ENCODE peak calls at places on chromosomes 16 and 17, in eight cellular contexts. E, N, S, D, Z, L, V and P are unnamed samples.

GRCh38 chr17:63714550-63715277 is 14.8 kb upstream of the LIMD2 start:
- DNase-seq in N (no peak), E (no peak), Z (no peak), L (no peak), D (no peak), S (peak; percentile 62), V (no peak), P (no peak)

GRCh38 chr17:2146132-2146871 is 91.4 kb downstream of the HIC1 start:
- DNase-seq in V (no peak), L (no peak), E (peak; percentile 68), S (no peak), Z (no peak), N (no peak), D (no peak), P (no peak)

GRCh38 chr17:41345992-41346391 is 4.6 kb downstream of the KRT33A start:
- DNase-seq in L (no peak), S (no peak), Z (no peak), E (no peak), D (no peak), N (no peak), V (no peak), P (no peak)

GRCh38 chr17:68346448-68346847 is 55.2 kb downstream of the ARSG start:
- DNase-seq in V (peak; percentile 82), N (peak; percentile 28), L (no peak), S (no peak), D (no peak), Z (no peak), E (no peak), P (peak; percentile 50)

GRCh38 chr16:85004587-85005205 is 6.6 kb downstream of the ZDHHC7 start:
- DNase-seq in L (no peak), S (peak; percentile 92), E (no peak), V (no peak), Z (peak; percentile 93), N (no peak), D (no peak), P (no peak)

GRCh38 chr17:42028791-42029127 is 8.9 kb downstream of the NKIRAS2 start:
- DNase-seq in E (no peak), D (no peak), S (no peak), L (no peak), N (no peak), V (no peak), Z (no peak), P (no peak)

GRCh38 chr17:694239-694638 is 20.4 kb downstream of the VPS53 start:
- DNase-seq in L (no peak), Z (peak; percentile 98), V (peak; percentile 30), E (no peak), D (no peak), N (no peak), S (peak; percentile 97), P (no peak)

GRCh38 chr16:70551788-70552187 is 28.2 kb downstream of the SF3B3 start:
- DNase-seq in D (no peak), E (no peak), V (no peak), Z (no peak), L (no peak), S (no peak), N (no peak), P (no peak)

GRCh38 chr17:69761767-69762321 is 313.2 kb upstream of the KCNJ16 start:
- DNase-seq in V (no peak), Z (peak; percentile 85), D (no peak), L (no peak), N (no peak), E (no peak), S (peak; percentile 97), P (no peak)

GRCh38 chr16:68453816-68454215 is 5.5 kb upstream of the SMPD3 start:
- DNase-seq in L (no peak), S (no peak), Z (no peak), E (peak; percentile 50), N (no peak), V (no peak), D (no peak), P (no peak)

GRCh38 chr17:39603304-39604016 is 4.3 kb downstream of the NEUROD2 start:
- DNase-seq in L (no peak), E (no peak), Z (no peak), D (no peak), V (no peak), N (no peak), S (no peak), P (no peak)

GRCh38 chr16:57028086-57028485 is 38.7 kb downstream of the NLRC5 start:
- DNase-seq in L (no peak), Z (no peak), S (no peak), V (no peak), N (no peak), E (no peak), D (no peak), P (no peak)